ENCODE peak calls at places on chromosomes 7 and 10, in seven cellular contexts. One of them, this sample, is unnamed.

GRCh38 chr7:27277628-27278027 is 35.0 kb downstream of the EVX1 start:
- DNase-seq in Panc1: no peak
- DNase-seq in transverse colon: peak; percentile 66
- DNase-seq in H1: no peak
- DNase-seq in sigmoid colon: no peak
- DNase-seq in stomach: peak; percentile 30
- DNase-seq in HCT116: peak; percentile 29
- DNase-seq in this sample: no peak

GRCh38 chr7:74033372-74034311 is 5.7 kb downstream of the ELN start:
- DNase-seq in Panc1: no peak
- DNase-seq in transverse colon: no peak
- DNase-seq in H1: no peak
- DNase-seq in sigmoid colon: peak; percentile 92
- DNase-seq in stomach: peak; percentile 62
- DNase-seq in HCT116: no peak
- DNase-seq in this sample: peak; percentile 91

GRCh38 chr7:7122033-7122478 is 60.3 kb upstream of the C1GALT1 start:
- DNase-seq in Panc1: no peak
- DNase-seq in transverse colon: no peak
- DNase-seq in H1: no peak
- DNase-seq in sigmoid colon: no peak
- DNase-seq in stomach: no peak
- DNase-seq in HCT116: no peak
- DNase-seq in this sample: no peak

GRCh38 chr7:28480595-28480994 is 68.3 kb downstream of the CREB5 start:
- DNase-seq in Panc1: no peak
- DNase-seq in transverse colon: no peak
- DNase-seq in H1: no peak
- DNase-seq in sigmoid colon: no peak
- DNase-seq in stomach: no peak
- DNase-seq in HCT116: no peak
- DNase-seq in this sample: no peak

GRCh38 chr7:85630904-85631582 is 444.2 kb upstream of the SEMA3D start:
- DNase-seq in Panc1: no peak
- DNase-seq in transverse colon: no peak
- DNase-seq in H1: no peak
- DNase-seq in sigmoid colon: no peak
- DNase-seq in stomach: no peak
- DNase-seq in HCT116: no peak
- DNase-seq in this sample: no peak

GRCh38 chr7:19106308-19107141 is 10.9 kb downstream of the TWIST1 start:
- DNase-seq in Panc1: no peak
- DNase-seq in transverse colon: no peak
- DNase-seq in H1: peak; percentile 71
- DNase-seq in sigmoid colon: no peak
- DNase-seq in stomach: no peak
- DNase-seq in HCT116: no peak
- DNase-seq in this sample: no peak

GRCh38 chr10:26556756-26557640 is 118.9 kb downstream of the APBB1IP start:
- DNase-seq in Panc1: peak; percentile 51
- DNase-seq in transverse colon: no peak
- DNase-seq in H1: no peak
- DNase-seq in sigmoid colon: no peak
- DNase-seq in stomach: no peak
- DNase-seq in HCT116: peak; percentile 50
- DNase-seq in this sample: no peak

GRCh38 chr7:86956567-86956966 is 102.9 kb downstream of the ELAPOR2 start:
- DNase-seq in Panc1: no peak
- DNase-seq in transverse colon: no peak
- DNase-seq in H1: no peak
- DNase-seq in sigmoid colon: no peak
- DNase-seq in stomach: no peak
- DNase-seq in HCT116: no peak
- DNase-seq in this sample: no peak

GRCh38 chr7:116327135-116327534 is 116.8 kb downstream of the TES start:
- DNase-seq in Panc1: no peak
- DNase-seq in transverse colon: no peak
- DNase-seq in H1: no peak
- DNase-seq in sigmoid colon: no peak
- DNase-seq in stomach: no peak
- DNase-seq in HCT116: no peak
- DNase-seq in this sample: no peak

GRCh38 chr7:116325517-116325916 is 115.2 kb downstream of the TES start:
- DNase-seq in Panc1: no peak
- DNase-seq in transverse colon: no peak
- DNase-seq in H1: no peak
- DNase-seq in sigmoid colon: no peak
- DNase-seq in stomach: no peak
- DNase-seq in HCT116: no peak
- DNase-seq in this sample: no peak

GRCh38 chr7:116329845-116330503 is 119.6 kb downstream of the TES start:
- DNase-seq in Panc1: no peak
- DNase-seq in transverse colon: no peak
- DNase-seq in H1: no peak
- DNase-seq in sigmoid colon: no peak
- DNase-seq in stomach: no peak
- DNase-seq in HCT116: no peak
- DNase-seq in this sample: no peak

GRCh38 chr7:116328161-116328560 is 117.8 kb downstream of the TES start:
- DNase-seq in Panc1: no peak
- DNase-seq in transverse colon: no peak
- DNase-seq in H1: no peak
- DNase-seq in sigmoid colon: no peak
- DNase-seq in stomach: no peak
- DNase-seq in HCT116: no peak
- DNase-seq in this sample: no peak

DNA sequence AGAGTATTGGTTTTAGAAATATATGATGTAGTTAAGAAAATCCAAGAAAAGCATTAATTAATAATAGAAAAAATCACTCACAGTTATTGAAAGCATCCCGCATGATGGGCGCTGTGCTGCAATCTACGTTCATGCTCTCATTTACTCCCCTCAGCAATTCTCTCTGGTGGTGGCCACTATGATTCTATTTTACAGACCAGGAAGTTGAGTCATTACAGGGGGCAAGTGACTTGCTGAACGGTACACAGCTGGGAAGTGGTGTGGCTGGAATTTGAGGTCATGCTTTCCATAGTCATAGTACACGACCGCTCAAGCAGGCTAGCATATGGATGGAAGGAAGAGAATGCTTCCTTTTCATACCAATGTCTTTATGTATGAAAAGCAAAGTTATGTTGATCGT is 117.4 kb downstream of the TES start:
- DNase-seq in Panc1: no peak
- DNase-seq in transverse colon: no peak
- DNase-seq in H1: no peak
- DNase-seq in sigmoid colon: no peak
- DNase-seq in stomach: no peak
- DNase-seq in HCT116: peak; percentile 29
- DNase-seq in this sample: no peak
- H3K4me3 ChIP-seq in Panc1: no peak overlapping the region
- H3K4me3 ChIP-seq in transverse colon: no peak overlapping the region
- H3K4me3 ChIP-seq in H1: no peak overlapping the region
- H3K4me3 ChIP-seq in sigmoid colon: no peak overlapping the region
- H3K4me3 ChIP-seq in stomach: no peak overlapping the region
- H3K4me3 ChIP-seq in HCT116: no peak overlapping the region
- H3K4me3 ChIP-seq in this sample: no peak overlapping the region

DNA sequence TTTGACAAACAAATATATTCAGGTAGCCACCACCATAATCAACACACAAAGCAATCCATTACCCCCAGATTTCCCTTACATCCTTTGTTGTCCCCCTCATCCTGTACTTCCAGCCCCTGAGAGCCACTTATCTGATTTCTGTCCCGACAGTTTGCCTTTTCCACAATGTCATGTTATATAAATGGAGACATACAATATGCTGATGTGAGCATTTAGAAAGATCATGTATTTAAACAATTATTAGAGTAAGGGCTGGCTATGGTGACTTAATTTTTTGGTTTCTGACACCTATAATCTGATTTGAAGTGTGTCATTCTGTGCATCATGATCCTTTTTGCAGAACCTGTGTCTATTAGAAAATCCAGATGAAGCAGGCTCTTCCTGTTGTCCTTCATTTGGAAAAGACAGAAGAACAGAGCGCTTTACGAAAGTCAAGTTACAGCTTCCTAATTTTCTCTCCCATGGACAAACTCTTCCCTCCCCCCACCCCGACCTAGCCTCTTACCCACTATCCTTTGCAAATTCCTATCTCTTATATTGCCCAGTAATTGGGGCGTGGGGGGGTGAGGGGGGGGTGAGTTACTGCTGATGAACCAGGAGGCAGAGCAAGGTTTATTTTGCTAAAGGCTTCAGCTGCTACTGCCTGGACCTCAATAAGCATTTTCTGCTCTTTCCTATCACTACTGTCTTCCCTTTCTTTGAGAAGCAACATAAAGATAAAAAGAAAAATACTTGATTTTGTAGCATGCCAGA is 252.4 kb upstream of the C7orf33 start:
- DNase-seq in Panc1: no peak
- DNase-seq in transverse colon: no peak
- DNase-seq in H1: no peak
- DNase-seq in sigmoid colon: no peak
- DNase-seq in stomach: no peak
- DNase-seq in HCT116: no peak
- DNase-seq in this sample: no peak
- H3K27me3 ChIP-seq in Panc1: peaks cover 52% of the 10 kb centered on the region
- H3K27me3 ChIP-seq in transverse colon: peaks cover 52% of the 10 kb centered on the region
- H3K27me3 ChIP-seq in H1: no peaks in the 10 kb centered on the region
- H3K27me3 ChIP-seq in sigmoid colon: peaks cover 49% of the 10 kb centered on the region
- H3K27me3 ChIP-seq in stomach: peaks cover 90% of the 10 kb centered on the region
- H3K27me3 ChIP-seq in HCT116: peaks cover 68% of the 10 kb centered on the region
- H3K27me3 ChIP-seq in this sample: peaks cover 51% of the 10 kb centered on the region

DNA sequence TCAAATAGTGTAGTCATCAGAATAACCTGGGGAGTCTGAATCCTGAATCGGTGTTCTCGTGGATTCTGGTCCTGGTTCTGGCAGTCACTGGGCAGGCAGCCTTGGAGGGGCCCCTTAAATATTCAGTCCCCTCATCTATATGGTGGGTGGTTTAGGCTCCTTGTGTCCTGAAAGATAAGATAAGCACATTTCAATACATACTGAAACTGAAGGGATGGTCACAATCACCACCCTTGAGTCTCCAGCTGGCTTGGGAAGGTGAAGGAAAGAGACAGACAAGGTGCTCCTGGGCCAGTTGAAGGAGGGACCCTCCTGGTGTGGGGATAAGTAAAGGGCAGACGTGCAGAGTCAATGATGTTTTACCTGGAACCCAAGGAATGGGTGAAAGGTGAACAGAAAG is 146.7 kb downstream of the CXCL12 start:
- DNase-seq in Panc1: no peak
- DNase-seq in transverse colon: no peak
- DNase-seq in H1: no peak
- DNase-seq in sigmoid colon: no peak
- DNase-seq in stomach: no peak
- DNase-seq in HCT116: no peak
- DNase-seq in this sample: no peak
- TF ChIP-seq POLR2AphosphoS5 in Panc1: no peak
- TF ChIP-seq POLR2AphosphoS5 in transverse colon: no peak
- TF ChIP-seq POLR2AphosphoS5 in H1: no peak
- TF ChIP-seq POLR2AphosphoS5 in sigmoid colon: no peak
- TF ChIP-seq POLR2AphosphoS5 in stomach: no peak
- TF ChIP-seq POLR2AphosphoS5 in HCT116: no peak
- TF ChIP-seq POLR2AphosphoS5 in this sample: no peak

GRCh38 chr10:133238066-133238804 is 580 bp downstream of the VENTX start:
- DNase-seq in Panc1: no peak
- DNase-seq in transverse colon: no peak
- DNase-seq in H1: no peak
- DNase-seq in sigmoid colon: no peak
- DNase-seq in stomach: no peak
- DNase-seq in HCT116: no peak
- DNase-seq in this sample: no peak

GRCh38 chr10:133235265-133235664 is 2.4 kb upstream of the VENTX start:
- DNase-seq in Panc1: no peak
- DNase-seq in transverse colon: no peak
- DNase-seq in H1: no peak
- DNase-seq in sigmoid colon: no peak
- DNase-seq in stomach: no peak
- DNase-seq in HCT116: no peak
- DNase-seq in this sample: no peak

GRCh38 chr10:133235891-133236321 is 1.7 kb upstream of the VENTX start:
- DNase-seq in Panc1: no peak
- DNase-seq in transverse colon: no peak
- DNase-seq in H1: no peak
- DNase-seq in sigmoid colon: no peak
- DNase-seq in stomach: no peak
- DNase-seq in HCT116: no peak
- DNase-seq in this sample: no peak

GRCh38 chr10:133237241-133238065 is at the start of gene VENTX:
- DNase-seq in Panc1: no peak
- DNase-seq in transverse colon: no peak
- DNase-seq in H1: peak; percentile 87
- DNase-seq in sigmoid colon: no peak
- DNase-seq in stomach: no peak
- DNase-seq in HCT116: no peak
- DNase-seq in this sample: no peak

GRCh38 chr10:133236411-133237240 is 1.0 kb upstream of the VENTX start:
- DNase-seq in Panc1: no peak
- DNase-seq in transverse colon: no peak
- DNase-seq in H1: no peak
- DNase-seq in sigmoid colon: no peak
- DNase-seq in stomach: no peak
- DNase-seq in HCT116: no peak
- DNase-seq in this sample: no peak
- H3K4me3 ChIP-seq in Panc1: peak overlapping the region; percentile 36
- H3K4me3 ChIP-seq in transverse colon: no peak overlapping the region
- H3K4me3 ChIP-seq in H1: peak overlapping the region; percentile 40
- H3K4me3 ChIP-seq in sigmoid colon: no peak overlapping the region
- H3K4me3 ChIP-seq in stomach: peak overlapping the region; percentile 27
- H3K4me3 ChIP-seq in HCT116: no peak overlapping the region
- H3K4me3 ChIP-seq in this sample: peak overlapping the region; percentile 37

GRCh38 chr7:128913856-128914565 is 3.5 kb upstream of the KCP start:
- DNase-seq in Panc1: no peak
- DNase-seq in transverse colon: no peak
- DNase-seq in H1: peak; percentile 35
- DNase-seq in sigmoid colon: peak; percentile 52
- DNase-seq in stomach: no peak
- DNase-seq in HCT116: no peak
- DNase-seq in this sample: no peak
- H3K27me3 ChIP-seq in Panc1: no peaks in the 10 kb centered on the region
- H3K27me3 ChIP-seq in transverse colon: peaks cover 62% of the 10 kb centered on the region
- H3K27me3 ChIP-seq in H1: peaks cover 55% of the 10 kb centered on the region
- H3K27me3 ChIP-seq in sigmoid colon: peaks cover 57% of the 10 kb centered on the region
- H3K27me3 ChIP-seq in stomach: peaks cover 90% of the 10 kb centered on the region
- H3K27me3 ChIP-seq in HCT116: no peaks in the 10 kb centered on the region
- H3K27me3 ChIP-seq in this sample: peaks cover 54% of the 10 kb centered on the region

DNA sequence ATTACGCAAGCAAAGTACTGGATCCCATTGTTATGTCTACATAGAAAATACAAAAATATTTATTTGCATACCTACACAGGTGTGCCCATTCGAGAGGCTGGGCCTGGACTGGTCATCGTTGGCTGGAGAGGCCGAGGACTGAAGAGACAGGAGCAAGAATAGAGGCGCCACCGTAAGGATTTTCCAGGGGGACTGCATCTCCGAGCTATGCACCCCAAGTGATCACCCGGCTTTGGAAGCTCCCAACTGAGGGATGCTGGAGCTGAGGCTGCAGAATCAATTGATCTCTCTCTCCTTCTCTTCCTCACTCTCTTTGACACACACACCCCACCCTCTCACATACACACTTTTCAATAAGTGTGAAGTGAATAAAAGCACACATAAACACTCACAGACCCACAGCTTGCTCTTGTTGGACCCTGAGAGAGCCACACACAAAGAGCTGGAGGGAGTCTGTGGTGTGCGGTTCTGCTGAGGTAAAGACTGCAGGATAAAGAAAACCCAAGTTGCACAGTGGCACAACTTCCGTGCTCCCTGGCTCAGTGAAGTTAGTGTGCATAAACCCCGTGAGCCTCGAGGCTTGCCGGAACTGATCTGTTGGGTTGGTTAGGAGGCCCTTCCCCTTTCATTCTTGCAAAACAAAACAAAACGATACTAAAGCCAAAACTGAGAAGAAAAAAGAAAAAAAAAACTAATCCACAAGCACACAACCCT is at the start of gene AOAH:
- DNase-seq in Panc1: no peak
- DNase-seq in transverse colon: peak; percentile 68
- DNase-seq in H1: no peak
- DNase-seq in sigmoid colon: peak; percentile 74
- DNase-seq in stomach: peak; percentile 64
- DNase-seq in HCT116: no peak
- DNase-seq in this sample: no peak
- TF ChIP-seq POLR2AphosphoS5 in Panc1: no peak
- TF ChIP-seq POLR2AphosphoS5 in transverse colon: peak; percentile 62
- TF ChIP-seq POLR2AphosphoS5 in H1: no peak
- TF ChIP-seq POLR2AphosphoS5 in sigmoid colon: no peak
- TF ChIP-seq POLR2AphosphoS5 in stomach: peak; percentile 58
- TF ChIP-seq POLR2AphosphoS5 in HCT116: no peak
- TF ChIP-seq POLR2AphosphoS5 in this sample: no peak

This sample was measured in suprapubic skin.